ENCODE peak calls at places on chromosome 21, in eight cellular contexts. One of them, this sample, is unnamed.

GRCh38 chr21:42263591-42264131 is 44.7 kb downstream of the ABCG1 start:
- DNase-seq in T-cell: no peak
- DNase-seq in NCI-H2081: peak
- DNase-seq in bronchial epithelial cell: peak
- DNase-seq in M059J: no peak
- DNase-seq in germinal center: no peak
- DNase-seq in Peyer's patch: no peak
- DNase-seq in fibroblast of the aortic adventitia: peak
- DNase-seq in this sample: no peak

GRCh38 chr21:35791541-35792335 is 268.6 kb downstream of the SETD4 start:
- DNase-seq in germinal center: no peak
- DNase-seq in T-cell: no peak
- DNase-seq in M059J: no peak
- DNase-seq in bronchial epithelial cell: no peak
- DNase-seq in fibroblast of the aortic adventitia: no peak
- DNase-seq in NCI-H2081: no peak
- DNase-seq in Peyer's patch: no peak
- DNase-seq in this sample: no peak

GRCh38 chr21:46392921-46393320 is 65.8 kb upstream of the DIP2A start:
- DNase-seq in bronchial epithelial cell: no peak
- DNase-seq in fibroblast of the aortic adventitia: peak
- DNase-seq in germinal center: no peak
- DNase-seq in T-cell: no peak
- DNase-seq in Peyer's patch: no peak
- DNase-seq in NCI-H2081: no peak
- DNase-seq in M059J: no peak
- DNase-seq in this sample: no peak

GRCh38 chr21:16535100-16535418 is 805.3 kb downstream of the USP25 start:
- DNase-seq in T-cell: no peak
- DNase-seq in NCI-H2081: peak
- DNase-seq in Peyer's patch: no peak
- DNase-seq in bronchial epithelial cell: peak
- DNase-seq in fibroblast of the aortic adventitia: peak
- DNase-seq in M059J: peak
- DNase-seq in germinal center: no peak
- DNase-seq in this sample: no peak

GRCh38 chr21:42837421-42838211 is 41.7 kb downstream of the WDR4 start:
- DNase-seq in Peyer's patch: peak
- DNase-seq in germinal center: no peak
- DNase-seq in NCI-H2081: no peak
- DNase-seq in bronchial epithelial cell: no peak
- DNase-seq in T-cell: no peak
- DNase-seq in fibroblast of the aortic adventitia: no peak
- DNase-seq in M059J: no peak
- DNase-seq in this sample: no peak

GRCh38 chr21:34043333-34043732 is 30.0 kb upstream of the MRPS6 start:
- DNase-seq in germinal center: no peak
- DNase-seq in fibroblast of the aortic adventitia: no peak
- DNase-seq in NCI-H2081: no peak
- DNase-seq in Peyer's patch: no peak
- DNase-seq in M059J: no peak
- DNase-seq in bronchial epithelial cell: peak
- DNase-seq in T-cell: no peak
- DNase-seq in this sample: no peak

GRCh38 chr21:19810779-19811178 is 1187.4 kb upstream of the NCAM2 start:
- DNase-seq in Peyer's patch: no peak
- DNase-seq in fibroblast of the aortic adventitia: no peak
- DNase-seq in M059J: no peak
- DNase-seq in bronchial epithelial cell: no peak
- DNase-seq in NCI-H2081: no peak
- DNase-seq in germinal center: no peak
- DNase-seq in T-cell: no peak
- DNase-seq in this sample: no peak

GRCh38 chr21:27953328-27954045 is 986.6 kb upstream of the ADAMTS5 start:
- DNase-seq in bronchial epithelial cell: peak
- DNase-seq in M059J: peak
- DNase-seq in germinal center: no peak
- DNase-seq in T-cell: no peak
- DNase-seq in fibroblast of the aortic adventitia: no peak
- DNase-seq in NCI-H2081: no peak
- DNase-seq in Peyer's patch: no peak
- DNase-seq in this sample: no peak

GRCh38 chr21:35032474-35033263 is 16.4 kb downstream of the RUNX1 start:
- DNase-seq in M059J: no peak
- DNase-seq in fibroblast of the aortic adventitia: no peak
- DNase-seq in Peyer's patch: no peak
- DNase-seq in T-cell: no peak
- DNase-seq in germinal center: no peak
- DNase-seq in NCI-H2081: no peak
- DNase-seq in bronchial epithelial cell: no peak
- DNase-seq in this sample: no peak

GRCh38 chr21:43825936-43826622 is 36.7 kb downstream of the RRP1 start:
- DNase-seq in M059J: no peak
- DNase-seq in fibroblast of the aortic adventitia: no peak
- DNase-seq in NCI-H2081: no peak
- DNase-seq in bronchial epithelial cell: no peak
- DNase-seq in germinal center: no peak
- DNase-seq in T-cell: no peak
- DNase-seq in Peyer's patch: no peak
- DNase-seq in this sample: no peak

This sample was measured in CD8-positive, alpha-beta memory T cell.